ENCODE peak calls at places on chromosome 13, in five cellular contexts. One of them, this sample, is unnamed.

GRCh38 chr13:81381560-81381959 is 1040.6 kb upstream of the SPRY2 start:
- DNase-seq in naive thymus-derived CD8-positive, alpha-beta T cell: no peak
- DNase-seq in IMR-90: no peak
- DNase-seq in suprapubic skin: no peak
- DNase-seq in activated CD4-positive, alpha-beta T cell treated with anti-CD3 and anti-CD28 coated beads, Interleukin-2, amount 50 U/mL, for 48 hours: no peak
- DNase-seq in this sample: no peak

GRCh38 chr13:28171266-28171665 is 32.9 kb downstream of the PAN3 start:
- DNase-seq in naive thymus-derived CD8-positive, alpha-beta T cell: no peak
- DNase-seq in IMR-90: no peak
- DNase-seq in suprapubic skin: no peak
- DNase-seq in activated CD4-positive, alpha-beta T cell treated with anti-CD3 and anti-CD28 coated beads, Interleukin-2, amount 50 U/mL, for 48 hours: no peak
- DNase-seq in this sample: no peak

GRCh38 chr13:95624020-95624419 is 20.5 kb downstream of the DZIP1 start:
- DNase-seq in naive thymus-derived CD8-positive, alpha-beta T cell: no peak
- DNase-seq in IMR-90: peak
- DNase-seq in suprapubic skin: no peak
- DNase-seq in activated CD4-positive, alpha-beta T cell treated with anti-CD3 and anti-CD28 coated beads, Interleukin-2, amount 50 U/mL, for 48 hours: peak
- DNase-seq in this sample: no peak

GRCh38 chr13:36059366-36059765 is 71.8 kb downstream of the DCLK1 start:
- DNase-seq in naive thymus-derived CD8-positive, alpha-beta T cell: no peak
- DNase-seq in IMR-90: no peak
- DNase-seq in suprapubic skin: no peak
- DNase-seq in activated CD4-positive, alpha-beta T cell treated with anti-CD3 and anti-CD28 coated beads, Interleukin-2, amount 50 U/mL, for 48 hours: no peak
- DNase-seq in this sample: no peak

GRCh38 chr13:67229438-67230242 is 496 bp downstream of the PCDH9 start:
- DNase-seq in naive thymus-derived CD8-positive, alpha-beta T cell: no peak
- DNase-seq in IMR-90: peak
- DNase-seq in suprapubic skin: no peak
- DNase-seq in activated CD4-positive, alpha-beta T cell treated with anti-CD3 and anti-CD28 coated beads, Interleukin-2, amount 50 U/mL, for 48 hours: no peak
- DNase-seq in this sample: no peak

GRCh38 chr13:43473437-43473836 is 313.3 kb downstream of the ENOX1 start:
- DNase-seq in naive thymus-derived CD8-positive, alpha-beta T cell: no peak
- DNase-seq in IMR-90: no peak
- DNase-seq in suprapubic skin: no peak
- DNase-seq in activated CD4-positive, alpha-beta T cell treated with anti-CD3 and anti-CD28 coated beads, Interleukin-2, amount 50 U/mL, for 48 hours: no peak
- DNase-seq in this sample: no peak

GRCh38 chr13:41344358-41344757 is 33.3 kb downstream of the NAA16 start:
- DNase-seq in naive thymus-derived CD8-positive, alpha-beta T cell: no peak
- DNase-seq in IMR-90: no peak
- DNase-seq in suprapubic skin: no peak
- DNase-seq in activated CD4-positive, alpha-beta T cell treated with anti-CD3 and anti-CD28 coated beads, Interleukin-2, amount 50 U/mL, for 48 hours: no peak
- DNase-seq in this sample: no peak

GRCh38 chr13:33050161-33050560 is 33.9 kb downstream of the KL start:
- DNase-seq in naive thymus-derived CD8-positive, alpha-beta T cell: no peak
- DNase-seq in IMR-90: no peak
- DNase-seq in suprapubic skin: no peak
- DNase-seq in activated CD4-positive, alpha-beta T cell treated with anti-CD3 and anti-CD28 coated beads, Interleukin-2, amount 50 U/mL, for 48 hours: no peak
- DNase-seq in this sample: no peak

GRCh38 chr13:31742102-31742695 is 2.9 kb downstream of the RXFP2 start:
- DNase-seq in naive thymus-derived CD8-positive, alpha-beta T cell: peak
- DNase-seq in IMR-90: peak
- DNase-seq in suprapubic skin: peak
- DNase-seq in activated CD4-positive, alpha-beta T cell treated with anti-CD3 and anti-CD28 coated beads, Interleukin-2, amount 50 U/mL, for 48 hours: peak
- DNase-seq in this sample: no peak